ENCODE peak calls at places on chromosomes 3 and 15, in ten cellular contexts. C is CD8-positive, alpha-beta T cell; K is brain microvascular endothelial cell; N is thoracic aorta; T is transverse colon; W is WERI-Rb-1; G is cardiac muscle cell; Z is left ventricle myocardium inferior; U is GM12865; H is Karpas-422. O is an unnamed sample.

GRCh38 chr15:38005949-38006800 is 71.7 kb downstream of the TMCO5A start:
- DNase-seq in C (no peak), K (no peak), N (no peak), T (no peak), W (no peak), G (no peak), Z (no peak), U (no peak), H (peak), O (no peak)

GRCh38 chr15:39283531-39283930 is 297.3 kb upstream of the THBS1 start:
- DNase-seq in C (no peak), K (no peak), N (no peak), T (no peak), W (no peak), G (no peak), Z (no peak), U (no peak), H (no peak), O (peak)

GRCh38 chr3:47012342-47013230 is 33.1 kb downstream of the NBEAL2 start:
- DNase-seq in C (no peak), K (no peak), N (no peak), T (no peak), W (peak), G (no peak), Z (peak), U (no peak), H (no peak), O (no peak)

GRCh38 chr15:76996526-76997401 is 1.8 kb downstream of the PSTPIP1 start:
- DNase-seq in C (peak), K (no peak), N (no peak), T (no peak), W (no peak), G (no peak), Z (peak), U (no peak), H (no peak), O (no peak)

GRCh38 chr3:48301020-48301813 is 32.2 kb downstream of the SPINK8 start:
- DNase-seq in C (peak), K (peak), N (peak), T (peak), W (peak), G (peak), Z (peak), U (peak), H (peak), O (peak)

GRCh38 chr3:166195808-166196207 is 358.6 kb upstream of the BCHE start:
- DNase-seq in C (no peak), K (no peak), N (no peak), T (no peak), W (no peak), G (no peak), Z (no peak), U (no peak), H (no peak), O (no peak)

GRCh38 chr3:186589115-186589514 is 18.6 kb downstream of the DNAJB11 start:
- DNase-seq in C (no peak), K (no peak), N (no peak), T (no peak), W (no peak), G (peak), Z (no peak), U (no peak), H (peak), O (no peak)

GRCh38 chr3:196186661-196187573 is 24.3 kb downstream of the ZDHHC19 start:
- DNase-seq in C (no peak), K (no peak), N (no peak), T (peak), W (no peak), G (no peak), Z (no peak), U (peak), H (no peak), O (no peak)

GRCh38 chr3:188649521-188649920 is 495.6 kb downstream of the LPP start:
- DNase-seq in C (no peak), K (no peak), N (no peak), T (no peak), W (no peak), G (no peak), Z (no peak), U (no peak), H (no peak), O (no peak)

GRCh38 chr3:3519266-3519665 is 280.0 kb upstream of the LRRN1 start:
- DNase-seq in C (no peak), K (no peak), N (no peak), T (no peak), W (no peak), G (no peak), Z (no peak), U (no peak), H (no peak), O (no peak)

GRCh38 chr3:126212629-126213375 is 32.4 kb upstream of the ALDH1L1 start:
- DNase-seq in C (no peak), K (no peak), N (no peak), T (peak), W (peak), G (peak), Z (peak), U (no peak), H (no peak), O (no peak)

GRCh38 chr15:64842099-64842940 is 605 bp downstream of the PLEKHO2 start:
- DNase-seq in C (no peak), K (peak), N (no peak), T (no peak), W (no peak), G (peak), Z (peak), U (peak), H (peak), O (no peak)

GRCh38 chr3:180698760-180699270 is 19.5 kb upstream of the CCDC39 start:
- DNase-seq in C (no peak), K (no peak), N (no peak), T (no peak), W (no peak), G (no peak), Z (no peak), U (no peak), H (no peak), O (no peak)

GRCh38 chr15:32893412-32893811 is 175.6 kb downstream of the GREM1 start:
- DNase-seq in C (no peak), K (no peak), N (no peak), T (no peak), W (no peak), G (no peak), Z (no peak), U (no peak), H (no peak), O (no peak)

GRCh38 chr15:67199391-67199790 is 55.1 kb downstream of the AAGAB start:
- DNase-seq in C (no peak), K (no peak), N (no peak), T (no peak), W (no peak), G (no peak), Z (no peak), U (no peak), H (no peak), O (no peak)

GRCh38 chr3:106337116-106337515 is 468.3 kb upstream of the CBLB start:
- DNase-seq in C (no peak), K (no peak), N (no peak), T (no peak), W (no peak), G (no peak), Z (no peak), U (no peak), H (no peak), O (peak)

GRCh38 chr3:143427626-143428025 is 308.1 kb downstream of the CHST2 start:
- DNase-seq in C (no peak), K (no peak), N (no peak), T (no peak), W (no peak), G (no peak), Z (no peak), U (peak), H (peak), O (no peak)

GRCh38 chr3:129602309-129602708 is 4.2 kb downstream of the PLXND1 start:
- DNase-seq in C (no peak), K (no peak), N (no peak), T (no peak), W (peak), G (no peak), Z (no peak), U (no peak), H (no peak), O (no peak)

GRCh38 chr3:71520186-71521020 is 63.1 kb downstream of the FOXP1 start:
- DNase-seq in C (no peak), K (no peak), N (no peak), T (no peak), W (no peak), G (no peak), Z (no peak), U (no peak), H (peak), O (no peak)

GRCh38 chr15:37140531-37141053 is 40.2 kb upstream of the MEIS2 start:
- DNase-seq in C (no peak), K (no peak), N (no peak), T (no peak), W (no peak), G (no peak), Z (no peak), U (no peak), H (no peak), O (no peak)

GRCh38 chr3:146796078-146796477 is 190.9 kb upstream of the PLSCR5 start:
- DNase-seq in C (no peak), K (no peak), N (no peak), T (no peak), W (peak), G (no peak), Z (no peak), U (no peak), H (no peak), O (no peak)

GRCh38 chr3:55629432-55629831 is 142.3 kb upstream of the WNT5A start:
- DNase-seq in C (no peak), K (peak), N (no peak), T (peak), W (no peak), G (peak), Z (peak), U (no peak), H (no peak), O (no peak)

GRCh38 chr3:186414735-186415419 is 52.8 kb upstream of the DGKG start:
- DNase-seq in C (no peak), K (peak), N (no peak), T (peak), W (no peak), G (no peak), Z (no peak), U (peak), H (no peak), O (peak)

GRCh38 chr3:40043444-40043755 is 234.0 kb downstream of the MYRIP start:
- DNase-seq in C (no peak), K (peak), N (no peak), T (no peak), W (no peak), G (no peak), Z (no peak), U (no peak), H (no peak), O (peak)

GRCh38 chr3:78645628-78646310 is 1122.0 kb downstream of the ROBO1 start:
- DNase-seq in C (no peak), K (peak), N (no peak), T (no peak), W (no peak), G (peak), Z (no peak), U (peak), H (peak), O (peak)

GRCh38 chr15:93027413-93027812 is 61.6 kb downstream of the RGMA start:
- DNase-seq in C (no peak), K (no peak), N (no peak), T (no peak), W (no peak), G (no peak), Z (no peak), U (no peak), H (no peak), O (no peak)

GRCh38 chr15:74995779-74996765 is 709 bp downstream of the SCAMP5 start:
- DNase-seq in C (no peak), K (no peak), N (no peak), T (peak), W (peak), G (peak), Z (no peak), U (no peak), H (peak), O (no peak)

GRCh38 chr3:130457681-130458080 is 59.3 kb upstream of the COL6A6 start:
- DNase-seq in C (no peak), K (no peak), N (no peak), T (no peak), W (no peak), G (peak), Z (no peak), U (no peak), H (no peak), O (no peak)

GRCh38 chr3:14434105-14434504 is 31.7 kb downstream of the SLC6A6 start:
- DNase-seq in C (no peak), K (no peak), N (no peak), T (no peak), W (no peak), G (no peak), Z (no peak), U (no peak), H (no peak), O (no peak)

GRCh38 chr3:45988100-45988761 is 7.4 kb downstream of the FYCO1 start:
- DNase-seq in C (no peak), K (no peak), N (no peak), T (no peak), W (no peak), G (no peak), Z (no peak), U (no peak), H (no peak), O (no peak)

GRCh38 chr15:41506796-41507341 is 6.8 kb downstream of the LTK start:
- DNase-seq in C (no peak), K (no peak), N (no peak), T (no peak), W (peak), G (no peak), Z (no peak), U (no peak), H (no peak), O (no peak)

GRCh38 chr3:117526485-117527079 is 817.0 kb downstream of the TUSC7 start:
- DNase-seq in C (no peak), K (peak), N (no peak), T (peak), W (peak), G (peak), Z (no peak), U (peak), H (peak), O (no peak)

GRCh38 chr3:7062714-7063113 is 201.8 kb downstream of the GRM7 start:
- DNase-seq in C (no peak), K (no peak), N (no peak), T (no peak), W (no peak), G (no peak), Z (no peak), U (no peak), H (no peak), O (no peak)

GRCh38 chr3:61311044-61311443 is 59.8 kb upstream of the FHIT start:
- DNase-seq in C (no peak), K (no peak), N (no peak), T (no peak), W (no peak), G (no peak), Z (no peak), U (peak), H (no peak), O (no peak)

GRCh38 chr3:122258757-122259371 is 66.2 kb upstream of the CSTA start:
- DNase-seq in C (peak), K (peak), N (no peak), T (peak), W (peak), G (peak), Z (peak), U (peak), H (peak), O (peak)

GRCh38 chr3:151589311-151589710 is 128.4 kb upstream of the IGSF10 start:
- DNase-seq in C (no peak), K (no peak), N (no peak), T (no peak), W (no peak), G (no peak), Z (no peak), U (no peak), H (no peak), O (no peak)

GRCh38 chr3:48088056-48088748 is 72.0 kb upstream of the MAP4 start:
- DNase-seq in C (peak), K (peak), N (no peak), T (no peak), W (peak), G (peak), Z (no peak), U (peak), H (peak), O (no peak)

GRCh38 chr3:46576899-46577298 is 10.8 kb upstream of the LRRC2 start:
- DNase-seq in C (no peak), K (no peak), N (no peak), T (no peak), W (no peak), G (peak), Z (no peak), U (no peak), H (no peak), O (no peak)

GRCh38 chr15:79329186-79329611 is 18.3 kb downstream of the TMED3 start:
- DNase-seq in C (no peak), K (peak), N (no peak), T (no peak), W (no peak), G (no peak), Z (no peak), U (no peak), H (no peak), O (peak)

GRCh38 chr15:70141376-70142071 is 43.8 kb upstream of the TLE3 start:
- DNase-seq in C (no peak), K (no peak), N (no peak), T (no peak), W (no peak), G (no peak), Z (no peak), U (no peak), H (no peak), O (no peak)
- H3K4me3 ChIP-seq in C (peak), K (no peak), N (peak), T (peak), W (no peak), G (no peak), Z (peak), U (no peak), H (no peak), O (no peak)

DNA sequence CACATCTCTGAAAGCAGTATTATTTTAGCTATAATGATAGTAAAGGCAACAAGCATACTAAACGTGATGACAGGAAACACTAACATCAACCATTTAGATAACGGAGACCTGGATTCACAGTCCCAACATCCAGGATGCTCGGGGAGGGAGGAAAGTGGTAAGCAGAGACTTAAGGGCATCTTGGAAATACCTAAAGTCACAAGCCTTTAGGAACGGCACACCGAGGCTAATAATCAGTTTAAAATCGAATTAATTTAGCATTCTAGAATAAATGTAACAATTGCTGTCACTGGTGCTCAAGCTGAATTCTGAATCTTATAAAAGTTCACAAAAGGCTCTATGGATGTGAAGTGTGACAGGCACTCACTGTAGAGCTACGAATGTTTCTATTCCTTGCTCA is 1.3 kb downstream of the CD47 start:
- DNase-seq in C (no peak), K (no peak), N (no peak), T (no peak), W (no peak), G (no peak), Z (no peak), U (peak), H (peak), O (no peak)
- H3K4me3 ChIP-seq in C (peak), K (peak), N (peak), T (peak), W (peak), G (peak), Z (peak), U (peak), H (peak), O (peak)

GRCh38 chr3:94249491-94250079 is 186.7 kb downstream of the NSUN3 start:
- DNase-seq in C (peak), K (peak), N (no peak), T (peak), W (peak), G (peak), Z (peak), U (peak), H (peak), O (peak)
- H3K4me3 ChIP-seq in C (no peak), K (no peak), N (no peak), T (no peak), W (no peak), G (no peak), Z (no peak), U (no peak), H (no peak), O (no peak)

GRCh38 chr3:177817746-177818145 is 620.5 kb upstream of the TBL1XR1 start:
- DNase-seq in C (no peak), K (no peak), N (no peak), T (no peak), W (no peak), G (no peak), Z (no peak), U (no peak), H (no peak), O (no peak)
- H3K4me3 ChIP-seq in C (no peak), K (no peak), N (no peak), T (no peak), W (no peak), G (no peak), Z (no peak), U (no peak), H (no peak), O (no peak)

DNA sequence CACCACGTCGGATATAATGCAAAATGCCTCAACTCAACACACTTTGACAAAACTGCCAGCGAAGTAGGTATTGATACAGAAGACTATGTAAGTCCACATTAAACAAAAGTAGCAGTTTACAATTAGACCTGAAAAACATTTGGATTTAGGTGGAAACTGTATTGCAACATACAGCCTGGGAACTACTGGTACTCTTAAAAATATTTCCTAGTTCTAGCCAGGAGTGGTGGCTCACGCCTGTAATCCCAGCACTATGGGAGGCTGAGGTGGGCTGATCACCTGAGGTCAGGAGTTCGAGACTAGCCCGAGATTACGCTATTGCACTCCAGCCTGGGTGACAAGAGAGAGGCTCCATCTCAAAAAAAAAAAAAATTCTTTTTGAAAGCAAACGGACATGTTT is 246.2 kb downstream of the ZBTB20 start:
- DNase-seq in C (no peak), K (no peak), N (no peak), T (no peak), W (no peak), G (no peak), Z (no peak), U (no peak), H (no peak), O (no peak)
- H3K4me3 ChIP-seq in C (no peak), K (peak), N (peak), T (peak), W (no peak), G (no peak), Z (peak), U (no peak), H (no peak), O (peak)

DNA sequence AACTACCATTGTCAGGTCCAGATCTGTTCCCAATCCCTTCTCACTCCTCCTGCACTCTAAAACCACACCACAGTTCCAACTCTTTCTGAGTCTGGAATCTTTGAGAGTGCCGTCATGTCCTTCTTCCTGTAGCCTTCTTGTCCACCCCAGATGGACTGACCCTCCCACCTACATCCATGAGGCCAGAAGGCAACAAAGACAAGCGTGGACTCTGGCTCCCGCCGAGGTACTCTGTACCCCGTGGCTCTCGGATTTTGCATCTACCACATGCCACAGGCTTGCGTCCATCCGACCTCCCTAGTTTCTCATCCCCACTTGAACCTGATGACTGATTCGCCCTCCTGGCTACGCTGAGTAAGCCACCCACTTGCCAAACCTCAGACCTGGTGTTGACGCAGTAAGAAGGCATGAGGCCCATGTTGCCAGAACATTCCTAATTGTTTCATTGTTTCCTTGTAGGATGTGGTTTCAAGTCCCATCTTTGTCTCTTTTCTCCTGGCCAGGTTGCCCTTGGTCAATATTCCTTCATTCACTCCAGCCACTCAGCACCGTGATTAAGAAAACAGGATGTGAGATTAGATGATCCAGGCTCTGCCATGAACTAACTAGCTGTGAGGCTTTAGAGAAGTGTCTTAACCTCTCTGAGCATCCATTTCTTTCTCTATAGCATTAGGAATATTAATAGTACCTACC is 1.1 kb upstream of the ZBTB38 start:
- DNase-seq in C (no peak), K (peak), N (peak), T (no peak), W (no peak), G (no peak), Z (no peak), U (no peak), H (no peak), O (peak)
- H3K4me3 ChIP-seq in C (no peak), K (no peak), N (no peak), T (no peak), W (no peak), G (no peak), Z (no peak), U (peak), H (no peak), O (no peak)

O was measured in skeletal muscle cell.